ENCODE peak calls at places on chromosomes 12 and 14, in ten cellular contexts. C is osteocyte; E is retina; R is T-helper 2 cell; Q is activated CD8-positive, alpha-beta memory T cell treated with anti-CD3 and anti-CD28 coated beads, Interleukin-2, amount 10 ng/mL, durations not matched to agents 7 days and 5 days; W is HEK293T; U is fibroblast of pulmonary artery; J is astrocyte of the spinal cord; O is GM04504; Y is Panc1. N is an unnamed sample.

GRCh38 chr14:74429991-74430390 is 4.0 kb upstream of the SYNDIG1L start:
- DNase-seq in C (no peak), E (no peak), R (no peak), Q (peak; percentile 21), W (peak; percentile 3), U (no peak), J (no peak), O (no peak), Y (no peak), N (no peak)

GRCh38 chr14:77206877-77207389 is 25.3 kb downstream of the TMEM63C start:
- DNase-seq in C (no peak), E (no peak), R (no peak), Q (no peak), W (no peak), U (no peak), J (no peak), O (no peak), Y (no peak), N (no peak)

GRCh38 chr14:32404784-32405573 is 75.9 kb downstream of the AKAP6 start:
- DNase-seq in C (no peak), E (no peak), R (no peak), Q (no peak), W (no peak), U (no peak), J (no peak), O (no peak), Y (no peak), N (no peak)

GRCh38 chr12:131222271-131223139 is 268.8 kb downstream of the ADGRD1 start:
- DNase-seq in C (no peak), E (peak; percentile 73), R (no peak), Q (no peak), W (no peak), U (no peak), J (no peak), O (no peak), Y (no peak), N (peak; percentile 97)

GRCh38 chr14:64726585-64726890 is 22.3 kb downstream of the PLEKHG3 start:
- DNase-seq in C (no peak), E (no peak), R (peak; percentile 42), Q (no peak), W (no peak), U (no peak), J (peak; percentile 57), O (no peak), Y (no peak), N (no peak)

GRCh38 chr12:79360269-79360668 is 330.5 kb downstream of the PAWR start:
- DNase-seq in C (no peak), E (no peak), R (no peak), Q (no peak), W (no peak), U (peak; percentile 8), J (no peak), O (no peak), Y (no peak), N (no peak)

GRCh38 chr14:37655418-37655817 is 60.0 kb downstream of the TTC6 start:
- DNase-seq in C (no peak), E (no peak), R (no peak), Q (no peak), W (no peak), U (peak; percentile 13), J (peak; percentile 43), O (no peak), Y (no peak), N (no peak)

GRCh38 chr12:94186461-94187237 is 38.3 kb downstream of the PLXNC1 start:
- DNase-seq in C (no peak), E (peak; percentile 91), R (no peak), Q (no peak), W (no peak), U (peak; percentile 67), J (peak; percentile 59), O (peak; percentile 23), Y (no peak), N (no peak)

GRCh38 chr12:58419905-58420304 is 478.5 kb downstream of the ATP23 start:
- DNase-seq in C (no peak), E (no peak), R (no peak), Q (no peak), W (no peak), U (no peak), J (peak; percentile 32), O (no peak), Y (no peak), N (no peak)

GRCh38 chr12:47433876-47434275 is 272.0 kb downstream of the RPAP3 start:
- DNase-seq in C (no peak), E (no peak), R (no peak), Q (no peak), W (no peak), U (no peak), J (no peak), O (peak; percentile 30), Y (no peak), N (no peak)

GRCh38 chr12:65414526-65414925 is 136.0 kb downstream of the MSRB3 start:
- DNase-seq in C (no peak), E (no peak), R (no peak), Q (no peak), W (no peak), U (peak; percentile 72), J (no peak), O (no peak), Y (no peak), N (no peak)

N was measured in KBM-7.